ENCODE peak calls at places on chromosomes 7 and 10, in five cellular contexts. One of them, this sample, is unnamed.

GRCh38 chr10:88282876-88283275 is 300.2 kb downstream of the RNLS start:
- DNase-seq in endothelial cell of umbilical vein: no peak
- DNase-seq in GM23248: peak
- DNase-seq in HCT116: no peak
- DNase-seq in IMR-90: no peak
- DNase-seq in this sample: no peak

GRCh38 chr7:66366701-66367100 is 161.6 kb downstream of the TPST1 start:
- DNase-seq in endothelial cell of umbilical vein: no peak
- DNase-seq in GM23248: peak
- DNase-seq in HCT116: no peak
- DNase-seq in IMR-90: no peak
- DNase-seq in this sample: no peak

GRCh38 chr7:112449353-112449752 is 907 bp upstream of the IFRD1 start:
- DNase-seq in endothelial cell of umbilical vein: peak
- DNase-seq in GM23248: peak
- DNase-seq in HCT116: peak
- DNase-seq in IMR-90: peak
- DNase-seq in this sample: no peak

GRCh38 chr7:48244902-48245301 is 73.6 kb downstream of the ABCA13 start:
- DNase-seq in endothelial cell of umbilical vein: peak
- DNase-seq in GM23248: peak
- DNase-seq in HCT116: no peak
- DNase-seq in IMR-90: peak
- DNase-seq in this sample: no peak

GRCh38 chr7:55339033-55339995 is 25.8 kb upstream of the LANCL2 start:
- DNase-seq in endothelial cell of umbilical vein: no peak
- DNase-seq in GM23248: no peak
- DNase-seq in HCT116: no peak
- DNase-seq in IMR-90: no peak
- DNase-seq in this sample: no peak

GRCh38 chr7:84191261-84191660 is 3.3 kb downstream of the SEMA3A start:
- DNase-seq in endothelial cell of umbilical vein: peak
- DNase-seq in GM23248: peak
- DNase-seq in HCT116: no peak
- DNase-seq in IMR-90: peak
- DNase-seq in this sample: no peak

GRCh38 chr10:108375691-108376090 is 1211.2 kb upstream of the SORCS1 start:
- DNase-seq in endothelial cell of umbilical vein: no peak
- DNase-seq in GM23248: peak
- DNase-seq in HCT116: no peak
- DNase-seq in IMR-90: no peak
- DNase-seq in this sample: no peak

GRCh38 chr7:145643981-145644380 is 472.6 kb upstream of the CNTNAP2 start:
- DNase-seq in endothelial cell of umbilical vein: no peak
- DNase-seq in GM23248: no peak
- DNase-seq in HCT116: no peak
- DNase-seq in IMR-90: no peak
- DNase-seq in this sample: no peak

DNA sequence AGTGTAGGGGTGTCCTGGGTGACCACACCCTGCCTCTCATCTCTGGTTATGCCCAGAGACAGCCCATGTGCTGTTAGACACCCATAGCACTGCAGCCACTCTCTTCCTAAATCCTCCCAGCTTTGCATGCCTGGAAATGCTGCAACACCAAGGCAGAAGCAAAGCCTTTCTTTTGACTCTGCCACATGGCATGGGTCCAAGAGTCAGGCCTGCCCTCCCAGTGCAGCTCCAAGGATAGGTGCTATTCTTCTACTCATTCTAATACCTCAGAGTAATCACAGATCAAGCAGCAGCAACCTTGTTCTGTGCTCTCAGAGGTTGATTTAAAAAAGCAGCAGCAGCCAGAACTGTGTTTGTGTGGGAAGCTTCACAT is 23.4 kb downstream of the FRMPD2 start:
- DNase-seq in endothelial cell of umbilical vein: no peak
- DNase-seq in GM23248: no peak
- DNase-seq in HCT116: no peak
- DNase-seq in IMR-90: no peak
- DNase-seq in this sample: no peak
- H2AFZ ChIP-seq in endothelial cell of umbilical vein: no peak
- H2AFZ ChIP-seq in GM23248: no peak
- H2AFZ ChIP-seq in HCT116: no peak
- H2AFZ ChIP-seq in IMR-90: no peak
- H2AFZ ChIP-seq in this sample: no peak

GRCh38 chr7:128129224-128129864 is 98.1 kb upstream of the LRRC4 start:
- DNase-seq in endothelial cell of umbilical vein: no peak
- DNase-seq in GM23248: no peak
- DNase-seq in HCT116: no peak
- DNase-seq in IMR-90: no peak
- DNase-seq in this sample: no peak
- H2AFZ ChIP-seq in endothelial cell of umbilical vein: no peak
- H2AFZ ChIP-seq in GM23248: no peak
- H2AFZ ChIP-seq in HCT116: no peak
- H2AFZ ChIP-seq in IMR-90: no peak
- H2AFZ ChIP-seq in this sample: no peak

GRCh38 chr7:151272410-151272809 is 23.9 kb upstream of the SMARCD3 start:
- DNase-seq in endothelial cell of umbilical vein: no peak
- DNase-seq in GM23248: peak
- DNase-seq in HCT116: no peak
- DNase-seq in IMR-90: no peak
- DNase-seq in this sample: no peak

GRCh38 chr7:151269511-151269910 is 21.0 kb upstream of the SMARCD3 start:
- DNase-seq in endothelial cell of umbilical vein: no peak
- DNase-seq in GM23248: no peak
- DNase-seq in HCT116: no peak
- DNase-seq in IMR-90: no peak
- DNase-seq in this sample: no peak

GRCh38 chr7:151273646-151274375 is 25.3 kb upstream of the SMARCD3 start:
- DNase-seq in endothelial cell of umbilical vein: no peak
- DNase-seq in GM23248: no peak
- DNase-seq in HCT116: no peak
- DNase-seq in IMR-90: no peak
- DNase-seq in this sample: no peak

GRCh38 chr7:151272877-151273276 is 24.4 kb upstream of the SMARCD3 start:
- DNase-seq in endothelial cell of umbilical vein: no peak
- DNase-seq in GM23248: no peak
- DNase-seq in HCT116: no peak
- DNase-seq in IMR-90: no peak
- DNase-seq in this sample: peak

DNA sequence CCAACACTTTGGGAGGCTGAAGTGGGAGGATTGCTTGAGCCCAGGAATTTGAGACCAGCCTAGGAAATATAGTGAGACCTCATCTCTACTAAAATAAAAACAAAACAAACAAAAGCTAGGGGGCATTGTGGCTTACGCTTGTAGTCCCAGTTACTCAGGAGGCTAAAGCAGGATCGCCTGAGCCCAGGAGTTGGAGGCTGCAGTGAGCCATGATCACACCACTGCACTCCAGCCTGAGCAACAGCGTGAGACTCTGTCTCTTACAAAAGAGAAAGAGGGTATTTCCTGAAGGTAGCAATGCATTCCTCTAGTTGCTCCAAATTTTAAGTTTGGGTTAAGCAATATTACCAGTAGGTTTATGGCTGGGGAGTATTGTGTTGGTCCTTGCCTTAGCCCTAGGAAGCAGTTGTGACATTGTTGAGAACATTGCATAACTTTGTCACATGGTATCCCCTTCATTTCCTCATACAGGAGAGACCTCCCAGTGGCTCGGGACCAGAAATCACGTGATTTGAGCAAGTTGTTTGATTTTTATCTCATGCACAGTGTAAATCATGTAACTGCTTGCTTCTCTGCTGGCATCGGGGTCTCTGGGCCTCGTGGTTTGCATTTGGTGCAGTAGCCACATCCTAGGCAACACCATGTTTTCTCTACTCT is 23.3 kb upstream of the SMARCD3 start:
- DNase-seq in endothelial cell of umbilical vein: no peak
- DNase-seq in GM23248: peak
- DNase-seq in HCT116: no peak
- DNase-seq in IMR-90: peak
- DNase-seq in this sample: no peak
- H2AFZ ChIP-seq in endothelial cell of umbilical vein: no peak
- H2AFZ ChIP-seq in GM23248: no peak
- H2AFZ ChIP-seq in HCT116: no peak
- H2AFZ ChIP-seq in IMR-90: no peak
- H2AFZ ChIP-seq in this sample: no peak

GRCh38 chr7:136348542-136348941 is 371.4 kb upstream of the MTPN start:
- DNase-seq in endothelial cell of umbilical vein: no peak
- DNase-seq in GM23248: no peak
- DNase-seq in HCT116: no peak
- DNase-seq in IMR-90: no peak
- DNase-seq in this sample: no peak
- H2AFZ ChIP-seq in endothelial cell of umbilical vein: no peak
- H2AFZ ChIP-seq in GM23248: no peak
- H2AFZ ChIP-seq in HCT116: no peak
- H2AFZ ChIP-seq in IMR-90: peak
- H2AFZ ChIP-seq in this sample: no peak

DNA sequence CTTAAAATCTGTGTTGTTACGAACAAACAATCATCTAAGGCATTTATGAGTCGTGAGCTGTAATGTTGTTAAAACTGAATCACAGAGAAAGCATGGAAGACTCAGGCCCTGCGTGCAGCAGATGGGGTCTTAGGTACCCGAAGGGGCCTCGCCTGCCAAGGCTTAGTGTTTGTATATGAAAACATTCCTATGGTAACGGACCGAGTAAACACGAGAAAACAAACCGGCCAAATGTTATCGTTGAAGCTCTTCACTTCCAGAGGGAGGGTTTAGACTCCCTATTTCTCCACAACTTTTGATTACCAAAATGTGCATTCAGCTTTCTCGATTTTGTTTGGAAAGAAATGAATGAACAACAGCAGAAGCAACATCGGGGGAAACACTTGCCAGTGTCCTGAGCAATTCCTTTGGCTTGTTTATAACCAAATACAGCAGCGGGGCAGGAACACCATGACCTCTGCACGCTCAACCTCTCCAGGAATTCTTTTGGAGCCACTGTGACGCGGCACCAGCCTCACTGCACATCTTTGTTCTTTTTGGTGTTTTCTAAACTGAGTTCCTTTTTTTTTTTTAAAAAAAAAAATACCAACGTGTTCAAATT is 121.6 kb upstream of the KLF6 start:
- DNase-seq in endothelial cell of umbilical vein: no peak
- DNase-seq in GM23248: peak
- DNase-seq in HCT116: no peak
- DNase-seq in IMR-90: peak
- DNase-seq in this sample: no peak
- H2AFZ ChIP-seq in endothelial cell of umbilical vein: no peak
- H2AFZ ChIP-seq in GM23248: no peak
- H2AFZ ChIP-seq in HCT116: no peak
- H2AFZ ChIP-seq in IMR-90: peak
- H2AFZ ChIP-seq in this sample: no peak

GRCh38 chr7:103712991-103713778 is 267.2 kb upstream of the SLC26A5 start:
- DNase-seq in endothelial cell of umbilical vein: no peak
- DNase-seq in GM23248: peak
- DNase-seq in HCT116: no peak
- DNase-seq in IMR-90: peak
- DNase-seq in this sample: no peak

GRCh38 chr7:103714377-103714927 is 268.4 kb upstream of the SLC26A5 start:
- DNase-seq in endothelial cell of umbilical vein: no peak
- DNase-seq in GM23248: no peak
- DNase-seq in HCT116: no peak
- DNase-seq in IMR-90: no peak
- DNase-seq in this sample: no peak

GRCh38 chr7:103715376-103716110 is 269.5 kb upstream of the SLC26A5 start:
- DNase-seq in endothelial cell of umbilical vein: no peak
- DNase-seq in GM23248: no peak
- DNase-seq in HCT116: no peak
- DNase-seq in IMR-90: no peak
- DNase-seq in this sample: no peak

GRCh38 chr7:103718482-103719415 is 270.7 kb downstream of the RELN start:
- DNase-seq in endothelial cell of umbilical vein: peak
- DNase-seq in GM23248: peak
- DNase-seq in HCT116: no peak
- DNase-seq in IMR-90: peak
- DNase-seq in this sample: no peak
- H2AFZ ChIP-seq in endothelial cell of umbilical vein: peak
- H2AFZ ChIP-seq in GM23248: peak
- H2AFZ ChIP-seq in HCT116: no peak
- H2AFZ ChIP-seq in IMR-90: no peak
- H2AFZ ChIP-seq in this sample: no peak

GRCh38 chr7:93921190-93921585 is 347 bp upstream of the GNG11 start:
- DNase-seq in endothelial cell of umbilical vein: no peak
- DNase-seq in GM23248: peak
- DNase-seq in HCT116: no peak
- DNase-seq in IMR-90: no peak
- DNase-seq in this sample: no peak
- H2AFZ ChIP-seq in endothelial cell of umbilical vein: peak
- H2AFZ ChIP-seq in GM23248: peak
- H2AFZ ChIP-seq in HCT116: no peak
- H2AFZ ChIP-seq in IMR-90: peak
- H2AFZ ChIP-seq in this sample: no peak

DNA sequence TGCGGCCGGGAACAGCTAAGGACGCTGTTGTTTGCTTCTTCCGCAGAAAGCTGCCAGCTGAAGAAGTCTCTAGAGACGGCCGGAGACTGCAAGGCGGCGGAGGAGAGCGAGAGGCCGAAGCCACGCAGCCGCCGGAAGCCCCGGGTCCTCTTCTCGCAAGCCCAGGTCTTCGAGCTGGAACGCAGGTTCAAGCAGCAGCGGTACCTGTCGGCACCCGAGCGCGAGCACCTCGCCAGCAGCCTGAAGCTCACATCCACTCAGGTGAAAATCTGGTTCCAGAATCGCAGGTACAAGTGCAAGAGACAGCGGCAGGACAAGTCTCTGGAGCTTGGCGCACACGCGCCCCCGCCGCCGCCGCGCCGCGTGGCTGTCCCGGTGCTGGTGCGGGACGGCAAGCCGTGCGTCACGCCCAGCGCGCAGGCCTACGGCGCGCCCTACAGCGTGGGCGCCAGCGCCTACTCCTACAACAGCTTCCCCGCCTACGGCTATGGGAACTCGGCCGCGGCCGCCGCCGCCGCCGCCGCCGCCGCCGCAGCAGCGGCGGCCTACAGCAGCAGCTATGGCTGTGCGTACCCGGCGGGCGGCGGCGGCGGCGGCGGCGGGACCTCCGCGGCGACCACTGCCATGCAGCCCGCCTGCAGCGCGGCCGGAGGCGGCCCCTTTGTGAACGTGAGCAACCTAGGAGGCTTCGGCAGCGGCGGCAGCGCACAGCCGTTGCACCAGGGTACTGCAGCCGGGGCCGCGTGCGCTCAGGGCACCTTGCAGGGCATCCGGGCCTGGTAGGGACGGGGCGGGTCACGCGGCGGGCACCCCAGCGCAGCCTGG is 2.4 kb downstream of the NKX2-3 start:
- DNase-seq in endothelial cell of umbilical vein: no peak
- DNase-seq in GM23248: peak
- DNase-seq in HCT116: no peak
- DNase-seq in IMR-90: no peak
- DNase-seq in this sample: no peak
- H2AFZ ChIP-seq in endothelial cell of umbilical vein: no peak
- H2AFZ ChIP-seq in GM23248: peak
- H2AFZ ChIP-seq in HCT116: no peak
- H2AFZ ChIP-seq in IMR-90: peak
- H2AFZ ChIP-seq in this sample: no peak

This sample was measured in K562.